ENCODE peak calls at places on chromosomes 4 and X, in four cellular contexts. One of them, this sample, is unnamed. For H3K27me3, the result is how much of the 10 kb centered on the place peaks cover.

GRCh38 chr4:145956288-145956890 is 17.8 kb upstream of the ZNF827 start:
- DNase-seq in IMR-90: peak
- DNase-seq in GM23248: peak
- DNase-seq in neuronal stem cell: peak
- DNase-seq in this sample: peak

GRCh38 chr4:52912608-52913007 is 50.5 kb downstream of the RASL11B start:
- DNase-seq in IMR-90: peak
- DNase-seq in GM23248: peak
- DNase-seq in neuronal stem cell: no peak
- DNase-seq in this sample: no peak

GRCh38 chrX:105703876-105704275 is 118.5 kb upstream of the NRK start:
- DNase-seq in IMR-90: no peak
- DNase-seq in GM23248: no peak
- DNase-seq in neuronal stem cell: no peak
- DNase-seq in this sample: no peak

GRCh38 chr4:126604273-126604867 is 1028.4 kb upstream of the INTU start:
- DNase-seq in IMR-90: peak
- DNase-seq in GM23248: peak
- DNase-seq in neuronal stem cell: peak
- DNase-seq in this sample: peak

GRCh38 chr4:181933471-181933870 is 309.7 kb upstream of the TENM3 start:
- DNase-seq in IMR-90: no peak
- DNase-seq in GM23248: no peak
- DNase-seq in neuronal stem cell: no peak
- DNase-seq in this sample: no peak

GRCh38 chrX:43693602-43694406 is 37.7 kb downstream of the MAOA start:
- DNase-seq in IMR-90: no peak
- DNase-seq in GM23248: no peak
- DNase-seq in neuronal stem cell: no peak
- DNase-seq in this sample: no peak

GRCh38 chr4:98094118-98094517 is 49.2 kb downstream of the STPG2 start:
- DNase-seq in IMR-90: no peak
- DNase-seq in GM23248: no peak
- DNase-seq in neuronal stem cell: no peak
- DNase-seq in this sample: no peak

GRCh38 chr4:61204353-61204752 is 4.2 kb downstream of the ADGRL3 start:
- DNase-seq in IMR-90: peak
- DNase-seq in GM23248: no peak
- DNase-seq in neuronal stem cell: peak
- DNase-seq in this sample: no peak

GRCh38 chr4:87851332-87851731 is 18.6 kb downstream of the MEPE start:
- DNase-seq in IMR-90: no peak
- DNase-seq in GM23248: no peak
- DNase-seq in neuronal stem cell: no peak
- DNase-seq in this sample: no peak

GRCh38 chrX:150363561-150364346 is 637 bp downstream of the MAMLD1 start:
- DNase-seq in IMR-90: peak
- DNase-seq in GM23248: peak
- DNase-seq in neuronal stem cell: no peak
- DNase-seq in this sample: no peak

GRCh38 chr4:25672756-25673155 is 17.1 kb downstream of the SLC34A2 start:
- DNase-seq in IMR-90: no peak
- DNase-seq in GM23248: no peak
- DNase-seq in neuronal stem cell: no peak
- DNase-seq in this sample: no peak

GRCh38 chrX:149881081-149881711 is at the start of gene MAGEA8:
- DNase-seq in IMR-90: no peak
- DNase-seq in GM23248: no peak
- DNase-seq in neuronal stem cell: no peak
- DNase-seq in this sample: no peak

GRCh38 chr4:37453004-37453360 is 208.4 kb downstream of the NWD2 start:
- DNase-seq in IMR-90: peak
- DNase-seq in GM23248: peak
- DNase-seq in neuronal stem cell: peak
- DNase-seq in this sample: peak

GRCh38 chr4:138439143-138439581 is 197.0 kb upstream of the SLC7A11 start:
- DNase-seq in IMR-90: peak
- DNase-seq in GM23248: no peak
- DNase-seq in neuronal stem cell: no peak
- DNase-seq in this sample: no peak

GRCh38 chrX:15340867-15341266 is 5.5 kb upstream of the PIGA start:
- DNase-seq in IMR-90: no peak
- DNase-seq in GM23248: no peak
- DNase-seq in neuronal stem cell: no peak
- DNase-seq in this sample: no peak

GRCh38 chr4:64095398-64095797 is 313.9 kb downstream of the TECRL start:
- DNase-seq in IMR-90: no peak
- DNase-seq in GM23248: no peak
- DNase-seq in neuronal stem cell: no peak
- DNase-seq in this sample: peak

GRCh38 chr4:54898941-54899340 is 226.5 kb downstream of the KDR start:
- DNase-seq in IMR-90: peak
- DNase-seq in GM23248: no peak
- DNase-seq in neuronal stem cell: no peak
- DNase-seq in this sample: no peak

GRCh38 chr4:3660086-3660927 is 105.9 kb upstream of the ADRA2C start:
- DNase-seq in IMR-90: peak
- DNase-seq in GM23248: no peak
- DNase-seq in neuronal stem cell: peak
- DNase-seq in this sample: no peak
- H3K27me3 ChIP-seq in IMR-90: half or more
- H3K27me3 ChIP-seq in GM23248: under half
- H3K27me3 ChIP-seq in neuronal stem cell: under half
- H3K27me3 ChIP-seq in this sample: half or more

GRCh38 chrX:31508338-31508737 is 436.5 kb upstream of the FTHL17 start:
- DNase-seq in IMR-90: peak
- DNase-seq in GM23248: peak
- DNase-seq in neuronal stem cell: no peak
- DNase-seq in this sample: no peak
- H3K9ac ChIP-seq in IMR-90: no peak
- H3K9ac ChIP-seq in GM23248: no peak
- H3K9ac ChIP-seq in neuronal stem cell: no peak
- H3K9ac ChIP-seq in this sample: no peak

GRCh38 chr4:186953601-186954260 is 230.1 kb upstream of the FAT1 start:
- DNase-seq in IMR-90: no peak
- DNase-seq in GM23248: peak
- DNase-seq in neuronal stem cell: no peak
- DNase-seq in this sample: no peak
- H3K4me2 ChIP-seq in IMR-90: no peak
- H3K4me2 ChIP-seq in GM23248: no peak
- H3K4me2 ChIP-seq in neuronal stem cell: no peak
- H3K4me2 ChIP-seq in this sample: no peak

DNA sequence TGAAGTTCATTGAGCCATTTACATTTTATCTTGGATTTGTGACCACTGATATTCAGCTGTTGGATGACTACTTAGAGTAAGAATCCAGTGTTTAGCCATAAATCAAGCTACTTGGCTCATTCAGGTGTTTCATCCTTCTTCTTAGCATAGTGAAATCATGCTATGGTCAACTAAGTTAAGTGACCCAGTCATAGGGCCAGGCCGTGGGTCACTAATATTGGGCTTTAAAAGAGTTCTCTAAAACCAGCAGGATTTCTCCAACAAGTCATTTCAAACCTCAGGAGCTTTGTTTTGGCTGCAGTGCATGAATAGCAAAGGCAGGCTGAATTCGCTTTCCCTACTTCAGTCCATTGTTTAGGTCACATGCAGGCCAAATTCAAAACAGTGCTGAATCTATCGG is 181.0 kb downstream of the MAML3 start:
- DNase-seq in IMR-90: peak
- DNase-seq in GM23248: peak
- DNase-seq in neuronal stem cell: no peak
- DNase-seq in this sample: no peak
- H3K27me3 ChIP-seq in IMR-90: under half
- H3K27me3 ChIP-seq in GM23248: under half
- H3K27me3 ChIP-seq in neuronal stem cell: under half
- H3K27me3 ChIP-seq in this sample: under half

GRCh38 chr4:8317474-8317873 is 47.9 kb downstream of the HTRA3 start:
- DNase-seq in IMR-90: no peak
- DNase-seq in GM23248: no peak
- DNase-seq in neuronal stem cell: no peak
- DNase-seq in this sample: no peak

GRCh38 chr4:8316911-8317351 is 47.4 kb downstream of the HTRA3 start:
- DNase-seq in IMR-90: no peak
- DNase-seq in GM23248: no peak
- DNase-seq in neuronal stem cell: no peak
- DNase-seq in this sample: no peak

GRCh38 chr4:8315343-8316250 is 46.0 kb downstream of the HTRA3 start:
- DNase-seq in IMR-90: peak
- DNase-seq in GM23248: peak
- DNase-seq in neuronal stem cell: peak
- DNase-seq in this sample: peak

GRCh38 chr4:8314691-8315255 is 45.2 kb downstream of the HTRA3 start:
- DNase-seq in IMR-90: no peak
- DNase-seq in GM23248: no peak
- DNase-seq in neuronal stem cell: no peak
- DNase-seq in this sample: no peak

DNA sequence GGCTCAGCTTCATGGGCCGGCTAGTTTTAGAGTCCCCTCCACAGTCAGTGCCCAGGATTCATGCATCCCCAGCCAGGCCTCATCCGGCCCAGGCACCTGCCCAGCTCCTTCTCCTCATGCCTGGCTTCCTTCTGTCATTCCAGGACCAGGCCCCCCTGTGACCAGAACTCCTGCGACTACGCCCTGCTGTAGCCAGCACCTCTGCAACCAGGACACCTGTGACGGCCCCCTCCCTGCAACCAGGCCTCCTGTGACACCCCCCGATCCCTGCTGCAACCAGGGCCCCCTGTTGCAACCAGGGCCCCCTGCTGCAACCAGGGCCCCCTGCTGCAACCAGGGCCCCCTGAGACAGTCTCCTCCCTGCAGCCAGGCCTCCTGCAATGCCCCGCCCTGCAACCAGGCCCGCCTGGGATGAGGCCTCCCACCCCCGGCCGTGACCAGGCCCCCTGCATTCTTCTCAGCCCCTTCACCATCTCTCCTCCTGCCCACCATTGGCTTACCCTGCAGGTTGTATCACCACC is 46.8 kb downstream of the HTRA3 start:
- DNase-seq in IMR-90: no peak
- DNase-seq in GM23248: no peak
- DNase-seq in neuronal stem cell: no peak
- DNase-seq in this sample: no peak
- H3K9ac ChIP-seq in IMR-90: no peak
- H3K9ac ChIP-seq in GM23248: no peak
- H3K9ac ChIP-seq in neuronal stem cell: peak
- H3K9ac ChIP-seq in this sample: no peak

GRCh38 chrX:9249452-9249851 is 215.4 kb upstream of the TBL1X start:
- DNase-seq in IMR-90: no peak
- DNase-seq in GM23248: no peak
- DNase-seq in neuronal stem cell: no peak
- DNase-seq in this sample: no peak
- H3K4me2 ChIP-seq in IMR-90: no peak
- H3K4me2 ChIP-seq in GM23248: no peak
- H3K4me2 ChIP-seq in neuronal stem cell: no peak
- H3K4me2 ChIP-seq in this sample: no peak

DNA sequence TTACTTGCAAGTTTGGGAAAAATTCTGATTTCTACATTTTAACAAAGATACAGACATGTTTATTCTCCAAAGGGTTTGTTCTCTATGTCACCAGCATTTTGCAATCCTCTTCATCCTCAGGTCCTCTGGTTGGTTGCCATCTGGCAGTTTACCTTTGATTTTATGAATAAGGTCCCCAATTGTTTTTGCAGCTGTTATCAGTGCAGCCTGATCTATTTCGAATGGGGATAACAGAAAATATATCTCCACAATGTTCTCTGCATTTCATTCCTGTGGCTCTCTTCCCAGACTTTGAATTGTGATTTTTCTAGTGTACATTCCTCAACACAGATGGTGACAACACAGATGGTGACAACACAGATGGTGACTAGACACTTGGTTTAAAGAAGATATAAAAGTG is 74.2 kb downstream of the FBXO8 start:
- DNase-seq in IMR-90: peak
- DNase-seq in GM23248: peak
- DNase-seq in neuronal stem cell: no peak
- DNase-seq in this sample: no peak
- H3K27me3 ChIP-seq in IMR-90: under half
- H3K27me3 ChIP-seq in GM23248: under half
- H3K27me3 ChIP-seq in neuronal stem cell: under half
- H3K27me3 ChIP-seq in this sample: under half

DNA sequence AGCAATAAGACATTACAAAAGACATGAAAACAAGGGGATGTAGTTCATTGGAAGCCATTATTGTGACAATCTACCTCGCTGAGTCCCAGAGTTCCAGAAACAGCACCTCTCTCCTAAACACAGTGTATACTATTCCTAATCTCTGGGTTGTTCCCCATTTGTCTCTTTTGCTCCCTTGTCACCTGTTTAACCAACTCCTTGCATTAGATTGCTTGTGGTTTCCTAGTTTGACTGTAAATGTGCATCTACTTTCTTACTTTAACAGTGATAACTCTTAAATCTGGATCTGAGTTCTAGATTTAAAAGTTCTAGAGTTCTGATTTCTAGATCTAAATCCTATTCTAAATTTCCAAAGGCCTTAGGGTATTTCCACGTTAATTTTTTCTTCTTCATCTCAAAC is 71.6 kb upstream of the TET2 start:
- DNase-seq in IMR-90: no peak
- DNase-seq in GM23248: no peak
- DNase-seq in neuronal stem cell: no peak
- DNase-seq in this sample: no peak
- H3K9ac ChIP-seq in IMR-90: no peak
- H3K9ac ChIP-seq in GM23248: no peak
- H3K9ac ChIP-seq in neuronal stem cell: no peak
- H3K9ac ChIP-seq in this sample: no peak

GRCh38 chr4:13840573-13841185 is 213.2 kb upstream of the BOD1L1 start:
- DNase-seq in IMR-90: no peak
- DNase-seq in GM23248: no peak
- DNase-seq in neuronal stem cell: no peak
- DNase-seq in this sample: peak

GRCh38 chr4:13849778-13850177 is 222.3 kb upstream of the BOD1L1 start:
- DNase-seq in IMR-90: no peak
- DNase-seq in GM23248: no peak
- DNase-seq in neuronal stem cell: no peak
- DNase-seq in this sample: no peak

DNA sequence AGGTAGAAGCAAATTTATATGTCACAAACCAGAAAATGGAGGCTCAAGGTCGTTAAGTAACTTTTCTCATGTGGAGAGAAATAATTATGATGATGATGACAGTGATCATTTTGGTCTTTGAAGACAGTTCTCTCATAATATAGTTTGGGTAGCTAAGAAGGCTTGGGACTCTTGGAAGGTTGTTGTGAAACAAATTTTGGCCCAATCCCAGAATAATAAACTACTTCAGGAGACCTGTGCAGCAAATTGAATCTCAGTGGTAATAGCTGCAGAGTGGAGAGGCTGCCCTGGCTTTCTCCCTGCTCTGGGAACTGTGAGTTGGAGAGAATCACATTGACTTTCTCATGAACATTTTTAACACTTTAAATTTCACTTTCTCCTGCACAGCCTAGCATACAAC is 217.2 kb upstream of the BOD1L1 start:
- DNase-seq in IMR-90: no peak
- DNase-seq in GM23248: no peak
- DNase-seq in neuronal stem cell: no peak
- DNase-seq in this sample: no peak
- H3K4me2 ChIP-seq in IMR-90: no peak
- H3K4me2 ChIP-seq in GM23248: no peak
- H3K4me2 ChIP-seq in neuronal stem cell: no peak
- H3K4me2 ChIP-seq in this sample: no peak

GRCh38 chrX:13900351-13900750 is 83.5 kb upstream of the GPM6B start:
- DNase-seq in IMR-90: no peak
- DNase-seq in GM23248: no peak
- DNase-seq in neuronal stem cell: no peak
- DNase-seq in this sample: no peak
- H3K27me3 ChIP-seq in IMR-90: under half
- H3K27me3 ChIP-seq in GM23248: under half
- H3K27me3 ChIP-seq in neuronal stem cell: under half
- H3K27me3 ChIP-seq in this sample: under half